ENCODE peak calls at places on chromosomes 6 and 20, in five cellular contexts. One of them, this sample, is unnamed.

GRCh38 chr6:146041282-146041681 is 12.4 kb downstream of the GRM1 start:
- DNase-seq in CD4-positive, alpha-beta memory T cell: no peak
- DNase-seq in RWPE1: no peak
- DNase-seq in fibroblast of lung: no peak
- DNase-seq in fibroblast of the conjunctiva: peak; percentile 2
- DNase-seq in this sample: peak; percentile 32

GRCh38 chr20:3183896-3184295 is 10.5 kb upstream of the LZTS3 start:
- DNase-seq in CD4-positive, alpha-beta memory T cell: no peak
- DNase-seq in RWPE1: no peak
- DNase-seq in fibroblast of lung: no peak
- DNase-seq in fibroblast of the conjunctiva: no peak
- DNase-seq in this sample: no peak

GRCh38 chr6:122798099-122798641 is 9.1 kb downstream of the SMPDL3A start:
- DNase-seq in CD4-positive, alpha-beta memory T cell: no peak
- DNase-seq in RWPE1: peak; percentile 64
- DNase-seq in fibroblast of lung: peak; percentile 68
- DNase-seq in fibroblast of the conjunctiva: no peak
- DNase-seq in this sample: peak; percentile 67

GRCh38 chr6:79138146-79138545 is 60.1 kb upstream of the PHIP start:
- DNase-seq in CD4-positive, alpha-beta memory T cell: no peak
- DNase-seq in RWPE1: no peak
- DNase-seq in fibroblast of lung: no peak
- DNase-seq in fibroblast of the conjunctiva: no peak
- DNase-seq in this sample: no peak

GRCh38 chr6:24719125-24719931 is at the start of gene C6orf62:
- DNase-seq in CD4-positive, alpha-beta memory T cell: peak; percentile 47
- DNase-seq in RWPE1: peak; percentile 34
- DNase-seq in fibroblast of lung: no peak
- DNase-seq in fibroblast of the conjunctiva: no peak
- DNase-seq in this sample: peak; percentile 62

GRCh38 chr6:37052027-37052628 is 46.7 kb downstream of the FGD2 start:
- DNase-seq in CD4-positive, alpha-beta memory T cell: no peak
- DNase-seq in RWPE1: no peak
- DNase-seq in fibroblast of lung: no peak
- DNase-seq in fibroblast of the conjunctiva: no peak
- DNase-seq in this sample: no peak

GRCh38 chr20:39627765-39628164 is 665.6 kb downstream of the DHX35 start:
- DNase-seq in CD4-positive, alpha-beta memory T cell: no peak
- DNase-seq in RWPE1: no peak
- DNase-seq in fibroblast of lung: no peak
- DNase-seq in fibroblast of the conjunctiva: no peak
- DNase-seq in this sample: no peak

GRCh38 chr20:36575066-36575743 is 1.8 kb downstream of the TGIF2 start:
- DNase-seq in CD4-positive, alpha-beta memory T cell: no peak
- DNase-seq in RWPE1: peak; percentile 66
- DNase-seq in fibroblast of lung: peak; percentile 45
- DNase-seq in fibroblast of the conjunctiva: peak; percentile 31
- DNase-seq in this sample: peak; percentile 74

GRCh38 chr20:57000441-57000968 is 265.9 kb downstream of the BMP7 start:
- DNase-seq in CD4-positive, alpha-beta memory T cell: no peak
- DNase-seq in RWPE1: no peak
- DNase-seq in fibroblast of lung: no peak
- DNase-seq in fibroblast of the conjunctiva: no peak
- DNase-seq in this sample: no peak

GRCh38 chr6:142802124-142802523 is 142.9 kb downstream of the HIVEP2 start:
- DNase-seq in CD4-positive, alpha-beta memory T cell: no peak
- DNase-seq in RWPE1: peak; percentile 95
- DNase-seq in fibroblast of lung: peak; percentile 90
- DNase-seq in fibroblast of the conjunctiva: peak; percentile 89
- DNase-seq in this sample: peak; percentile 37

GRCh38 chr6:108027054-108027453 is 47.5 kb downstream of the OSTM1 start:
- DNase-seq in CD4-positive, alpha-beta memory T cell: no peak
- DNase-seq in RWPE1: no peak
- DNase-seq in fibroblast of lung: no peak
- DNase-seq in fibroblast of the conjunctiva: no peak
- DNase-seq in this sample: no peak